ENCODE peak calls at places on chromosomes 2 and 18, in six cellular contexts. Y is SJSA1, V is GM23248, F is heart left ventricle, B is H9, X is IMR-90. Z is an unnamed sample. For H3K4me1 and H3K9me3, the result is how much of the 10 kb centered on the place peaks cover.

GRCh38 chr2:75315436-75315835 is 116.1 kb upstream of the TACR1 start:
- DNase-seq in Y (no peak), V (no peak), F (no peak), B (no peak), X (no peak), Z (no peak)

GRCh38 chr2:195252018-195252417 is 405.0 kb upstream of the SLC39A10 start:
- DNase-seq in Y (no peak), V (no peak), F (no peak), B (peak), X (no peak), Z (no peak)

GRCh38 chr2:2219984-2220383 is 111.1 kb downstream of the MYT1L start:
- DNase-seq in Y (no peak), V (no peak), F (no peak), B (no peak), X (no peak), Z (no peak)

GRCh38 chr2:174827371-174828369 is 63.4 kb upstream of the CHRNA1 start:
- DNase-seq in Y (no peak), V (peak), F (no peak), B (no peak), X (peak), Z (no peak)

GRCh38 chr2:208542465-208543041 is 136.0 kb downstream of the PTH2R start:
- DNase-seq in Y (no peak), V (no peak), F (no peak), B (no peak), X (no peak), Z (no peak)

GRCh38 chr2:157952548-157952947 is 76.4 kb upstream of the ACVR1 start:
- DNase-seq in Y (no peak), V (no peak), F (no peak), B (no peak), X (no peak), Z (no peak)

GRCh38 chr18:26082475-26082874 is 7.9 kb downstream of the SS18 start:
- DNase-seq in Y (no peak), V (peak), F (no peak), B (no peak), X (peak), Z (no peak)

GRCh38 chr2:217231212-217231611 is 371.3 kb upstream of the TNP1 start:
- DNase-seq in Y (no peak), V (peak), F (no peak), B (no peak), X (peak), Z (no peak)

GRCh38 chr2:43605079-43605655 is 9.3 kb upstream of the THADA start:
- DNase-seq in Y (no peak), V (peak), F (no peak), B (peak), X (peak), Z (no peak)

GRCh38 chr2:26982102-26982742 is 11.8 kb downstream of the MAPRE3 start:
- DNase-seq in Y (no peak), V (peak), F (peak), B (peak), X (peak), Z (no peak)

GRCh38 chr2:84857566-84857965 is 23.3 kb downstream of the TRABD2A start:
- DNase-seq in Y (no peak), V (no peak), F (no peak), B (no peak), X (no peak), Z (no peak)

GRCh38 chr2:235030936-235031335 is 79.1 kb downstream of the SH3BP4 start:
- DNase-seq in Y (no peak), V (no peak), F (no peak), B (no peak), X (no peak), Z (no peak)

GRCh38 chr2:127614246-127614645 is 31.7 kb upstream of the GPR17 start:
- DNase-seq in Y (no peak), V (no peak), F (no peak), B (no peak), X (no peak), Z (no peak)

GRCh38 chr18:67266591-67267237 is 249.8 kb downstream of the DSEL start:
- DNase-seq in Y (no peak), V (peak), F (no peak), B (no peak), X (peak), Z (no peak)

GRCh38 chr2:208134928-208135586 is 5.4 kb upstream of the CRYGC start:
- DNase-seq in Y (no peak), V (no peak), F (no peak), B (no peak), X (no peak), Z (no peak)

GRCh38 chr2:38386377-38386776 is 9.3 kb upstream of the ATL2 start:
- DNase-seq in Y (no peak), V (peak), F (no peak), B (no peak), X (no peak), Z (no peak)

GRCh38 chr2:216740557-216741222 is 45.3 kb upstream of the IGFBP5 start:
- DNase-seq in Y (no peak), V (no peak), F (no peak), B (no peak), X (peak), Z (no peak)

GRCh38 chr2:19456695-19457094 is 98.3 kb upstream of the OSR1 start:
- DNase-seq in Y (no peak), V (no peak), F (no peak), B (no peak), X (no peak), Z (no peak)

GRCh38 chr2:235098736-235099494 is 147.1 kb downstream of the SH3BP4 start:
- DNase-seq in Y (peak), V (peak), F (no peak), B (no peak), X (peak), Z (no peak)

GRCh38 chr2:133296396-133296795 is 271.9 kb downstream of the NCKAP5 start:
- DNase-seq in Y (no peak), V (peak), F (no peak), B (no peak), X (peak), Z (no peak)

GRCh38 chr18:9561774-9562173 is 52.6 kb downstream of the PPP4R1 start:
- DNase-seq in Y (no peak), V (peak), F (no peak), B (no peak), X (no peak), Z (no peak)

GRCh38 chr2:237262838-237263771 is 150.9 kb downstream of the COL6A3 start:
- DNase-seq in Y (no peak), V (peak), F (no peak), B (no peak), X (peak), Z (no peak)

GRCh38 chr2:163157411-163157810 is 318.8 kb upstream of the KCNH7 start:
- DNase-seq in Y (no peak), V (peak), F (no peak), B (no peak), X (peak), Z (no peak)

GRCh38 chr2:86825020-86825727 is 34.5 kb upstream of the CD8A start:
- DNase-seq in Y (no peak), V (no peak), F (no peak), B (no peak), X (no peak), Z (no peak)

GRCh38 chr2:121771976-121772742 is 16.7 kb downstream of the TSN start:
- DNase-seq in Y (no peak), V (no peak), F (no peak), B (no peak), X (peak), Z (no peak)

GRCh38 chr2:43367014-43367782 is 140.8 kb upstream of the ZFP36L2 start:
- DNase-seq in Y (no peak), V (no peak), F (no peak), B (no peak), X (no peak), Z (no peak)

GRCh38 chr2:68870215-68870614 is 982 bp downstream of the BMP10 start:
- DNase-seq in Y (no peak), V (no peak), F (no peak), B (no peak), X (peak), Z (no peak)

GRCh38 chr2:189641047-189641446 is 20.2 kb upstream of the ASNSD1 start:
- DNase-seq in Y (no peak), V (no peak), F (no peak), B (no peak), X (no peak), Z (no peak)

GRCh38 chr2:9110346-9110884 is 96.2 kb upstream of the ASAP2 start:
- DNase-seq in Y (no peak), V (no peak), F (no peak), B (peak), X (no peak), Z (no peak)
- H3K4me1 ChIP-seq in Y (under half), V (under half), F (under half), B (under half), X (under half), Z (under half)

GRCh38 chr2:73110622-73111299 is 2.0 kb downstream of the RAB11FIP5 start:
- DNase-seq in Y (no peak), V (peak), F (no peak), B (no peak), X (peak), Z (no peak)

GRCh38 chr2:73112026-73112912 is 479 bp downstream of the RAB11FIP5 start:
- DNase-seq in Y (peak), V (peak), F (no peak), B (peak), X (peak), Z (peak)

GRCh38 chr2:73111300-73112025 is 1.3 kb downstream of the RAB11FIP5 start:
- DNase-seq in Y (no peak), V (peak), F (peak), B (peak), X (no peak), Z (no peak)

GRCh38 chr2:73107211-73107926 is 5.4 kb downstream of the RAB11FIP5 start:
- DNase-seq in Y (no peak), V (peak), F (no peak), B (no peak), X (no peak), Z (no peak)

DNA sequence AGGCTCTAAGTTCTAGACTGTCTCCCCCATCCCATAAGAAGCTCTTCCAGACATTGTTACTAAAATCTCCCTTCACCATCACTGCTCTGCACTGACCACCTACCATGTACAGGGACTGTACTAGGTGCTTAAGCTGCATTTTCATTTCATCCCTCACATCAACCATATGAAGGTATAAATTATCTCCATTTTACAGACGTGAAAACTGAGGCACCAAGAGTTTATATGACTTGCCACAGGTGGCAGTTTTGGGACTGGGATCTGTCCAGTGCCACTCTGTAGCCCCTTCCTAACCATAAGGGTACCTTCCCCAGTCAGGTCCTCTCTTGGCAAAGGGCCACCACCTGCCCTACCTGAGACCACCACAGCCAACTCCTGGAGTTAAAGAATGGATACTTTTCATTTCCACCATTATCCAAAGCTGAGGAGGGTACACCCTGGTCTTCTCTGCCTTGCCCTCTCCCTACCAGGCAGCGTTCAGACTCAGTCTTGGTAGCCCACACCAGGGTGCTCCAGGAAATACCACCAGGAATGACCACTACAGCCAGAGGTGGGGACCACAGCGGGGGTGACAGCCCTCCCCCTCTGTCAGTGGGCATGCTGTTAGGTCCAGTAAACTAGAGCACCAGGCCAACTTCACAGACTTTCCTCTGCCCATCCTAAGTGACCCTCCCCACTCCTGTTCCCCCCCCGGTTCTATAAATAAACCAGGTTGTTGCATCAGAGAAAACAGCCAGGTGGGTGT is 2.8 kb downstream of the RAB11FIP5 start:
- DNase-seq in Y (no peak), V (no peak), F (no peak), B (no peak), X (no peak), Z (no peak)
- H3K27ac ChIP-seq in Y (no peak), V (peak), F (no peak), B (no peak), X (no peak), Z (no peak)

GRCh38 chr2:14423145-14423906 is 209.2 kb upstream of the LRATD1 start:
- DNase-seq in Y (no peak), V (no peak), F (no peak), B (no peak), X (no peak), Z (no peak)
- H3K9me3 ChIP-seq in Y (under half), V (under half), F (under half), B (under half), X (under half), Z (under half)

DNA sequence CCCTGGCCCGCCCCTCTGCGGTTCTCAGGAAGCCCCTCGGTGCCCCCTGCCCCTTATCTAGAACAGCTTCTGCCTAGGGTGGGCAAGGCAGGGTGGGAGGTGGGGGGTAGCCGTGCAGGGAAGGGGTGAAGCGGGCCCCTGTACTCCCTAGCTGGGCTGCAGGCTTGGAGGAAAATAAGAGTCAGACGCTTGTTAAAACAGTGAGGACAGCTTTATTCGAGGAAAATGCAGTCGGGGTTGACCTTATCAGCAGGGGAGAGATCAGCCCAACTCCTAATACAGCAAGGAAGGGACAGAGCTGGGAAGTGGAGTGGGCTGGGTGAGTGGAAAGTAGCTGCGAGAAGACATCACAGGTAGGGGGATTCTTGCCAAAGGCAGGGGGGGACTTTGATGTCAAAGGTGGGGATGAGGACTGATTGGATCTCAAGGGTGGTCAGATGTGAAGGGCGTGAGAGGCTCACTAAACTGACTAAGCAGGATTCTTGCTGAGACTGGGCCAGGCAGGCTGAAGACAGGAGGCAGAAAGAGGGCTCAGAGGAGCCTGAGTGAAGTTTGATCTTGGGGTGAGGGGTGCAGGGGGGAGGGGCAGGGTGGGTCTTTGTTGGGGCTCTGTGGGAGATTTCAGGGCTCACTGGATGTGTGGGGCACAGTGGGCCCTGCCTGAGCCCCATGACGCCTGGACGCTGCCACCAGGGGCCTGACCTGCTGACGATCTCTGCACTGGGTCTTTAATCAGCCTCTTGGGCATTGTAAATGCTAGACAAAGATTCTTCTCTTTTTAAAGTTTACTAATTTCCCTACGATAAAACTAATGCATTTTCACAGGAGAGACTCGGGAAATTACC is 29.9 kb downstream of the HPCAL1 start:
- DNase-seq in Y (no peak), V (no peak), F (no peak), B (no peak), X (no peak), Z (no peak)
- H3K4me1 ChIP-seq in Y (under half), V (under half), F (under half), B (under half), X (under half), Z (under half)

GRCh38 chr2:206361407-206362045 is 81.8 kb upstream of the ADAM23 start:
- DNase-seq in Y (no peak), V (peak), F (no peak), B (no peak), X (no peak), Z (no peak)
- H3K27ac ChIP-seq in Y (no peak), V (no peak), F (no peak), B (no peak), X (no peak), Z (no peak)

GRCh38 chr2:24164416-24164973 is 10.4 kb upstream of the FAM228A start:
- DNase-seq in Y (peak), V (peak), F (no peak), B (peak), X (no peak), Z (no peak)
- H3K9me3 ChIP-seq in Y (under half), V (under half), F (under half), B (under half), X (under half), Z (under half)

GRCh38 chr2:241017228-241017940 is 19.0 kb downstream of the SNED1 start:
- DNase-seq in Y (peak), V (no peak), F (peak), B (no peak), X (no peak), Z (no peak)

GRCh38 chr2:241020629-241021190 is 22.3 kb downstream of the SNED1 start:
- DNase-seq in Y (peak), V (no peak), F (no peak), B (no peak), X (no peak), Z (no peak)

GRCh38 chr2:241019441-241020139 is 21.2 kb downstream of the SNED1 start:
- DNase-seq in Y (peak), V (no peak), F (no peak), B (no peak), X (no peak), Z (no peak)

GRCh38 chr2:241018051-241018891 is 19.9 kb downstream of the SNED1 start:
- DNase-seq in Y (peak), V (peak), F (peak), B (peak), X (peak), Z (no peak)

DNA sequence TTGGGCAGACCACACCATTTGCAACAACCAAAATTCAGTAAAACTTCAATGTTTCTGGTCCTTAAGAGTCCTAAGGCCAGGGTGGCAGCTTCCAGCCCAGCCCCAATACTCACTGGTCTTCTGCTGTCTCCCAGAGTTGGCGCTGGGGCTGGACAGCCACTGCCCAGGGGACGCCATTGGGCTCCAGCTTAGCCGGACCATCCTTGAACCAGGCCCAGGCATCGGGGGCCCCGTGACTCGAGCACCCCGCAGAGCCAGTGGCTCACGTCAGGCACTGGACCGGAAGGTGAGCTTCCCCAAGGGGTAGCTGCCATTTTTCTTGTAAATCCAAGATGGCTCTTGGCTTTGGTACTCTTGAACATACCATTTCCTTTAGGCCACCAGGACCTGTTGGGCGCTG is 21.8 kb downstream of the SNED1 start:
- DNase-seq in Y (peak), V (no peak), F (no peak), B (no peak), X (no peak), Z (no peak)
- H3K4me1 ChIP-seq in Y (under half), V (under half), F (under half), B (under half), X (under half), Z (under half)

GRCh38 chr2:10924859-10925258 is 13.1 kb downstream of the KCNF1 start:
- DNase-seq in Y (no peak), V (no peak), F (no peak), B (no peak), X (no peak), Z (no peak)
- H3K27ac ChIP-seq in Y (no peak), V (no peak), F (no peak), B (no peak), X (no peak), Z (no peak)

Z was measured in effector memory CD4-positive, alpha-beta T cell.